ENCODE peak calls at places on chromosomes 6 and 20, in ten cellular contexts. F, L, P, J, Q, R, C, S, A and G are unnamed samples.

GRCh38 chr20:57559658-57560553 is 1.0 kb upstream of the PCK1 start:
- DNase-seq in C (no peak), S (no peak), P (no peak), F (no peak), J (no peak), Q (no peak), L (no peak), R (no peak), A (no peak), G (no peak)

GRCh38 chr6:31049518-31049917 is 39.2 kb downstream of the MUC22 start:
- DNase-seq in S (no peak), P (no peak), J (peak), Q (no peak), R (no peak), A (peak), C (no peak), F (no peak), L (no peak), G (no peak)

GRCh38 chr6:160085713-160086505 is 35.7 kb upstream of the SLC22A1 start:
- DNase-seq in S (no peak), L (no peak), C (no peak), A (no peak), J (no peak), P (no peak), Q (no peak), R (no peak), F (peak), G (no peak)

GRCh38 chr6:13303668-13304017 is 24.7 kb downstream of the TBC1D7 start:
- DNase-seq in L (no peak), Q (peak), P (no peak), R (no peak), S (no peak), A (peak), J (peak), C (peak), F (peak), G (no peak)

GRCh38 chr6:169689247-169689646 is 12.6 kb downstream of the WDR27 start:
- DNase-seq in C (no peak), J (peak), F (no peak), S (no peak), R (no peak), A (peak), Q (peak), L (peak), P (peak), G (no peak)

GRCh38 chr20:22958390-22958789 is 76.7 kb upstream of the SSTR4 start:
- DNase-seq in S (no peak), J (no peak), A (no peak), P (no peak), Q (no peak), R (no peak), C (no peak), F (no peak), L (no peak), G (no peak)

GRCh38 chr6:64672131-64672530 is 1034.9 kb downstream of the EYS start:
- DNase-seq in P (no peak), Q (no peak), L (no peak), S (no peak), A (no peak), J (peak), C (no peak), R (no peak), F (no peak), G (no peak)

GRCh38 chr6:29834564-29835436 is 7.2 kb downstream of the HLA-G start:
- DNase-seq in S (no peak), C (no peak), J (peak), L (peak), Q (peak), A (peak), F (no peak), P (no peak), R (peak), G (no peak)

GRCh38 chr6:118748311-118749062 is 97.1 kb upstream of the CEP85L start:
- DNase-seq in A (peak), R (no peak), P (no peak), J (peak), S (no peak), Q (peak), L (peak), C (no peak), F (no peak), G (peak)

GRCh38 chr6:56540232-56540631 is 102.5 kb downstream of the DST start:
- DNase-seq in A (no peak), C (no peak), P (no peak), L (no peak), R (no peak), F (no peak), Q (no peak), J (no peak), S (no peak), G (no peak)

GRCh38 chr6:144377586-144377985 is 92.5 kb downstream of the UTRN start:
- DNase-seq in F (no peak), L (no peak), J (peak), C (no peak), P (no peak), A (peak), Q (peak), S (no peak), R (no peak), G (no peak)

GRCh38 chr20:48260370-48260769 is 475.1 kb upstream of the SULF2 start:
- DNase-seq in L (no peak), C (no peak), F (no peak), P (no peak), A (no peak), S (no peak), R (no peak), J (no peak), Q (no peak), G (no peak)

GRCh38 chr6:131694832-131695426 is 6.3 kb downstream of the OR2A4 start:
- DNase-seq in L (peak), A (peak), C (no peak), R (peak), S (no peak), F (peak), Q (peak), P (peak), J (peak), G (no peak)

GRCh38 chr20:8829232-8829631 is 239.7 kb upstream of the PLCB4 start:
- DNase-seq in L (peak), A (peak), P (no peak), R (no peak), S (no peak), F (no peak), J (peak), C (no peak), Q (no peak), G (no peak)
- TF ChIP-seq CTCF in L (peak), A (no peak), P (no peak), R (no peak), S (peak), F (no peak), J (peak), C (no peak), Q (peak), G (no peak)

GRCh38 chr20:59940129-59940955 is at the start of the genes FAM217B and PPP1R3D:
- DNase-seq in F (peak), A (peak), P (peak), R (peak), J (peak), C (peak), S (peak), L (peak), Q (peak), G (peak)
- TF ChIP-seq CTCF in F (peak), A (no peak), P (peak), R (no peak), J (no peak), C (no peak), S (no peak), L (no peak), Q (peak), G (no peak)

GRCh38 chr6:112603726-112604125 is 256.6 kb downstream of the RFPL4B start:
- DNase-seq in A (peak), L (no peak), S (no peak), C (no peak), R (no peak), Q (no peak), P (no peak), J (no peak), F (no peak), G (no peak)

GRCh38 chr6:112595841-112596240 is 248.7 kb downstream of the RFPL4B start:
- DNase-seq in L (no peak), Q (no peak), P (no peak), R (no peak), A (peak), C (no peak), J (no peak), F (no peak), S (no peak), G (no peak)

GRCh38 chr6:112595201-112595600 is 248.1 kb downstream of the RFPL4B start:
- DNase-seq in L (peak), S (no peak), P (no peak), F (no peak), A (no peak), R (no peak), C (no peak), J (no peak), Q (peak), G (no peak)

DNA sequence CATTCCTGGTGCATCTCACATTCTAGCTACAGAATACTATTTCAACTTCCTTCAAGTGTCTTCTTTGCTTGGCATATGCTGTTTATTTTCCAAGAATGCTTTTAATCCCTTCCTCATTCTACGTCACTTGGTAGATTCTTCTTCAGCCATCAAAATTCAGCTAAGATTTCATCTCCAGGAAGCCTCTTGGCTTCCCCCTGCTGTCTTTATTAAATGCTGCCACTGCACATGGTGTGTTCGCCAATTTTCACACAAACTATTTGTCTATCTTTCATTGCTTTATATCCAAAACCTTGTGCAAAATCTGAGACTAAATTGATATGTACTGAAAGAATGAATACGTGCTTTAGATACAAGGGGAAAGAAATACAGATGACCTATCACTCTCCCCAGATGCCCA is 253.0 kb downstream of the RFPL4B start:
- DNase-seq in A (peak), C (no peak), L (no peak), F (no peak), Q (no peak), R (no peak), P (no peak), S (no peak), J (no peak), G (no peak)
- TF ChIP-seq CTCF in A (no peak), C (no peak), L (peak), F (peak), Q (peak), R (no peak), P (no peak), S (no peak), J (no peak), G (no peak)

DNA sequence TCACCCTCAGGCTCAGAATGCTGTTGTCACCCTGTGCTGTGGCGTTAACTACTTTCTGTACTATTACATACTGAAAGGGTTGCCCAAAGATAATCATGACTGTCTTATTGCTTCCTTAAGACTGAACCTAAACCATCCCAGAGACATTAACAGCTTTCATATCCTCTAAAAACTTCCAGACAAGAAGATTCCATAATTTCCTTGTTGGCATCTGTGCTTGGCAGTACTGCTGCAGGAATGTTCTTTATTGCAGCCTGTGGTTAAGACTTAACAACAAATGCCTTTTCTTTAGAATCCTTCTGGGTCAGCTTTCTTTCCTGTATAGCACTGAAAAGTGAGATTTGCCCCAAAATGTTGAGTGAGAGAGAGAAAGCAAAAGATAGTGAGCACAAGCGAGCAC is 109.7 kb downstream of the GJA10 start:
- DNase-seq in L (no peak), Q (peak), F (no peak), S (no peak), A (peak), C (no peak), R (no peak), J (no peak), P (no peak), G (no peak)
- TF ChIP-seq CTCF in L (no peak), Q (no peak), F (no peak), S (no peak), A (no peak), C (no peak), R (no peak), J (no peak), P (no peak), G (no peak)

GRCh38 chr6:75368864-75369402 is 84.3 kb upstream of the TMEM30A start:
- DNase-seq in C (no peak), J (no peak), R (no peak), P (no peak), A (peak), F (no peak), L (no peak), Q (no peak), S (no peak), G (no peak)

GRCh38 chr6:75372884-75373283 is 88.3 kb upstream of the TMEM30A start:
- DNase-seq in C (no peak), F (no peak), P (no peak), S (no peak), L (no peak), J (no peak), R (no peak), Q (no peak), A (no peak), G (no peak)

GRCh38 chr6:75363304-75363703 is 78.7 kb upstream of the TMEM30A start:
- DNase-seq in S (no peak), J (peak), P (no peak), F (no peak), C (no peak), A (peak), L (peak), R (no peak), Q (no peak), G (no peak)

DNA sequence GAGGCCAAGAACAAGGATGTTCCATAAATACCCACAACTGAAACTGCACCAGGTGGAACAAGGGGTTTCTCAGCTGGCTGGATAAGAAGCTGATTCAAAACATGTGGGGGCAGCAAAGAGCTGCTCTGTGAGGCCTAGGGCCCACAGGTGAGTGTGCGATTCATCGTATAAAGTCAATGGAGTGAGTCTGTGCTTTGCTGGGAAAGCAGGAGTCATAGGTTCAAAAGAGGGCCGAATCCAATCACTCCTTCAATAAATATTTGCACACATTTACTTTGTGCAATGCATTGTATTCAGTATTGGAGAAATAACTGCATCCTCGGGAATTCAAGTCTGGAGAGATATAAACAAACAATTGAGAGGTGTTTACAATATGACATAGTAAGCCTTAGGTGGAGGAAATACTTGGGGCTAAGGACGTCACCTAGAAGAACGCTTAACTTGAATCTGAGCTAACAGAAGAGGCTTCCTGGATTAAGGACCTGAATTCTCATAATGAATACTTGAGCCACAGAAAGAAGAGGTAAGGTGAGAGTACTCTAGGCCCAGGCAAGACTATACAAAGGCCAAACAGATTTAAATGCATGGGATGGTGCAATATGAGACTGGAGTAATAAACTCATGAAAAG is 83.7 kb upstream of the TMEM30A start:
- DNase-seq in L (peak), J (peak), C (peak), A (peak), Q (no peak), P (peak), S (peak), R (peak), F (no peak), G (peak)
- TF ChIP-seq CTCF in L (peak), J (peak), C (peak), A (peak), Q (peak), P (no peak), S (no peak), R (peak), F (peak), G (peak)

GRCh38 chr6:151181701-151182367 is 57.9 kb upstream of the AKAP12 start:
- DNase-seq in P (no peak), F (no peak), A (peak), J (peak), C (no peak), R (no peak), S (no peak), Q (no peak), L (no peak), G (no peak)

GRCh38 chr6:151178373-151178772 is 61.4 kb upstream of the AKAP12 start:
- DNase-seq in J (no peak), Q (no peak), R (no peak), L (no peak), F (no peak), S (no peak), P (no peak), A (no peak), C (no peak), G (no peak)

GRCh38 chr6:151176941-151177760 is 62.6 kb upstream of the AKAP12 start:
- DNase-seq in S (no peak), A (no peak), L (no peak), Q (no peak), J (peak), C (no peak), R (no peak), P (no peak), F (no peak), G (no peak)

GRCh38 chr6:151179321-151179720 is 60.4 kb upstream of the AKAP12 start:
- DNase-seq in F (no peak), P (peak), J (peak), A (peak), L (peak), C (no peak), Q (peak), S (no peak), R (no peak), G (no peak)

GRCh38 chr6:151180321-151180720 is 59.4 kb upstream of the AKAP12 start:
- DNase-seq in C (no peak), S (no peak), L (no peak), F (no peak), P (no peak), J (no peak), Q (no peak), R (no peak), A (no peak), G (no peak)
- TF ChIP-seq CTCF in C (no peak), S (no peak), L (no peak), F (no peak), P (no peak), J (no peak), Q (no peak), R (no peak), A (no peak), G (no peak)

GRCh38 chr6:97703661-97704060 is 420.6 kb upstream of the MMS22L start:
- DNase-seq in L (no peak), R (no peak), C (no peak), A (no peak), Q (peak), S (no peak), P (no peak), F (no peak), J (no peak), G (no peak)

GRCh38 chr6:97702226-97702625 is 419.2 kb upstream of the MMS22L start:
- DNase-seq in C (no peak), J (no peak), L (no peak), F (no peak), R (no peak), Q (no peak), A (no peak), P (no peak), S (no peak), G (no peak)

GRCh38 chr6:97705568-97705967 is 422.6 kb upstream of the MMS22L start:
- DNase-seq in S (no peak), A (peak), J (peak), C (no peak), F (no peak), Q (peak), L (peak), R (no peak), P (no peak), G (no peak)
- TF ChIP-seq CTCF in S (no peak), A (peak), J (peak), C (no peak), F (peak), Q (peak), L (peak), R (peak), P (no peak), G (peak)

DNA sequence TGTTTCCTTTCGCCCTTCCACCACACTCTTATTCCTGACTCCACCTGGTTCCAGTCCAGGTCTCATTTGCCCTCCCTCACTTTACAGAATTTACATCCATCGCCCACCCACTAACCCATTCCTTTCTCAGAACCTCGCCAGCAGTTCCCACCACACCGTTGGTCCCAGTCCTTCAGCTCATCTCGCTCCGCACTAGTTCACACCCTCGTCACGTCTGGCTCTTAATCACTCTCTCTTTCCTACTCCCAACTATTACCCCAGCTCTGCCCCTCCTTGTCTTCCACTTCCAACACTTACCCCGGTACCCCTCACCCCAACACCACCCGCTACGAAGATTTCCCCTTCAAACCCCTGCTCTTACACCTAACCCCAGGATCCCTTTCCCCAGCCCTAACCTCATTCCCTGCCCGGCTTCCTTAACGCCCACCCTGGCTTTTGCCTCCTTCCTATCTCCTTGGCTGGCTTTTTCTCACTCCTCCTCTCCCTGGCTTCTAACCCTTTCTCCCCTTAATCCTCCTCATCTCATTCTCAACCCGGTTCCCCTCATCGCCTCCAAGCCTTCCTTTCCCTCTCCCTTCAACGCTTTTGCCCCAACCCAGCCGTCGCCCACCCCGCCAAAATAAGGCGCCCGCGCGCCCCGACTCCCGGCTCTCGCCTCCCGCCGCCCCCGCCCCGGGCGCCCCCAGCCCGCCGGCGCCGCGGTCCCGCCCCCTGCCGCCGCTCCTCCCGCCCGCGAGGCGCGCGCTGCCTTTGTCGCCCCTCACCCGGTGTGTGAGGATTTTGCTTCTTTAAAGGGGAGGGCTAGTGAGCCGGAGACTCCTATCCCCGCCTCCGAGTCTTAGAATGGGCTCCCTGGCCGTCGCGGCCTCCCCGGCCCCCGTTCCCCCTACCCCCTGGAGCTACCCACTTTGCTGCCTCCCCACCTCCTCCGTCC is 542 bp downstream of the USP49 start:
- DNase-seq in R (peak), Q (no peak), J (peak), L (no peak), P (peak), A (peak), F (peak), S (peak), C (no peak), G (no peak)
- TF ChIP-seq CTCF in R (no peak), Q (no peak), J (no peak), L (no peak), P (no peak), A (no peak), F (no peak), S (no peak), C (no peak), G (no peak)

DNA sequence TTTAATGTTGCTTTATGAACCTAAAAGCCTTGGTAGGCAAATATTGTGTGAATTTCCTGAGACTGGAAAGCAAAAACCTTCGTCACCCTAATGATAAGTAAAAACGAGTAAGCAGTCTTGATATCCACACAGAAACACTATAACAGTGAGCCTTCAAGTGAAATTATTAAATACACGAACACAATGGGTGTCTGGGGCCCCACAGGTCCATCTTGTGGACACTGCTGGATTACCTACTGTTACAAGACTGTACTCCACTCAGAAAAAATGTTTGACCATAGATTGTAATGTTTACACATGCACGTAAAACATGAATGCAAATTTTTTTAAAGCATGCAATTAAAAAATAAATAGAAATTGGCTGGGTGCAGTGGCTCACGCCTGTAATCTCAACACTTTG is 466.9 kb downstream of the CD83 start:
- DNase-seq in P (no peak), Q (no peak), L (peak), F (no peak), R (no peak), J (no peak), C (no peak), S (no peak), A (peak), G (no peak)
- TF ChIP-seq CTCF in P (no peak), Q (no peak), L (peak), F (peak), R (no peak), J (no peak), C (no peak), S (no peak), A (no peak), G (no peak)